ENCODE peak calls at places on chromosome 17, in ten cellular contexts. One of them, this sample, is unnamed.

GRCh38 chr17:21677911-21678310 is 14.4 kb upstream of the KCNJ18 start:
- DNase-seq in dorsolateral prefrontal cortex: no peak
- DNase-seq in stimulated activated CD4-positive, alpha-beta T cell treated with anti-CD3 and anti-CD28 coated beads, Interleukin-12 subunit alpha, Interleukin-12 subunit beta, amount 100 ng/mL, for 4 hours: no peak
- DNase-seq in neural crest cell: no peak
- DNase-seq in testis: no peak
- DNase-seq in GM12865: no peak
- DNase-seq in posterior cingulate gyrus: peak
- DNase-seq in NCI-H460: no peak
- DNase-seq in GM12864: no peak
- DNase-seq in germinal center: no peak
- DNase-seq in this sample: no peak

GRCh38 chr17:74325743-74326379 is at the start of gene KIF19:
- DNase-seq in GM12864: no peak
- DNase-seq in neural crest cell: peak
- DNase-seq in stimulated activated CD4-positive, alpha-beta T cell treated with anti-CD3 and anti-CD28 coated beads, Interleukin-12 subunit alpha, Interleukin-12 subunit beta, amount 100 ng/mL, for 4 hours: peak
- DNase-seq in germinal center: peak
- DNase-seq in NCI-H460: peak
- DNase-seq in testis: peak
- DNase-seq in GM12865: peak
- DNase-seq in posterior cingulate gyrus: peak
- DNase-seq in dorsolateral prefrontal cortex: no peak
- DNase-seq in this sample: peak

GRCh38 chr17:32586666-32587065 is 99.9 kb downstream of the CDK5R1 start:
- DNase-seq in stimulated activated CD4-positive, alpha-beta T cell treated with anti-CD3 and anti-CD28 coated beads, Interleukin-12 subunit alpha, Interleukin-12 subunit beta, amount 100 ng/mL, for 4 hours: no peak
- DNase-seq in dorsolateral prefrontal cortex: no peak
- DNase-seq in NCI-H460: no peak
- DNase-seq in GM12865: no peak
- DNase-seq in posterior cingulate gyrus: no peak
- DNase-seq in neural crest cell: no peak
- DNase-seq in testis: no peak
- DNase-seq in GM12864: no peak
- DNase-seq in germinal center: no peak
- DNase-seq in this sample: no peak

GRCh38 chr17:58728831-58729230 is 26.8 kb upstream of the PPM1E start:
- DNase-seq in testis: no peak
- DNase-seq in dorsolateral prefrontal cortex: no peak
- DNase-seq in GM12865: no peak
- DNase-seq in NCI-H460: no peak
- DNase-seq in germinal center: no peak
- DNase-seq in neural crest cell: no peak
- DNase-seq in GM12864: no peak
- DNase-seq in stimulated activated CD4-positive, alpha-beta T cell treated with anti-CD3 and anti-CD28 coated beads, Interleukin-12 subunit alpha, Interleukin-12 subunit beta, amount 100 ng/mL, for 4 hours: no peak
- DNase-seq in posterior cingulate gyrus: no peak
- DNase-seq in this sample: no peak

GRCh38 chr17:60248618-60249516 is 99.1 kb downstream of the CA4 start:
- DNase-seq in dorsolateral prefrontal cortex: no peak
- DNase-seq in NCI-H460: no peak
- DNase-seq in stimulated activated CD4-positive, alpha-beta T cell treated with anti-CD3 and anti-CD28 coated beads, Interleukin-12 subunit alpha, Interleukin-12 subunit beta, amount 100 ng/mL, for 4 hours: no peak
- DNase-seq in posterior cingulate gyrus: no peak
- DNase-seq in neural crest cell: no peak
- DNase-seq in GM12864: no peak
- DNase-seq in testis: no peak
- DNase-seq in GM12865: no peak
- DNase-seq in germinal center: no peak
- DNase-seq in this sample: no peak

GRCh38 chr17:16820161-16820877 is 130.3 kb downstream of the CCDC144A start:
- DNase-seq in testis: peak
- DNase-seq in NCI-H460: no peak
- DNase-seq in dorsolateral prefrontal cortex: no peak
- DNase-seq in stimulated activated CD4-positive, alpha-beta T cell treated with anti-CD3 and anti-CD28 coated beads, Interleukin-12 subunit alpha, Interleukin-12 subunit beta, amount 100 ng/mL, for 4 hours: no peak
- DNase-seq in posterior cingulate gyrus: no peak
- DNase-seq in GM12865: no peak
- DNase-seq in GM12864: no peak
- DNase-seq in neural crest cell: no peak
- DNase-seq in germinal center: no peak
- DNase-seq in this sample: no peak

GRCh38 chr17:2755941-2756724 is 6.7 kb upstream of the CCDC92B start:
- DNase-seq in GM12865: no peak
- DNase-seq in stimulated activated CD4-positive, alpha-beta T cell treated with anti-CD3 and anti-CD28 coated beads, Interleukin-12 subunit alpha, Interleukin-12 subunit beta, amount 100 ng/mL, for 4 hours: no peak
- DNase-seq in GM12864: no peak
- DNase-seq in germinal center: no peak
- DNase-seq in neural crest cell: no peak
- DNase-seq in NCI-H460: no peak
- DNase-seq in posterior cingulate gyrus: no peak
- DNase-seq in testis: no peak
- DNase-seq in dorsolateral prefrontal cortex: no peak
- DNase-seq in this sample: no peak

GRCh38 chr17:45129426-45129939 is 2.8 kb downstream of the PLCD3 start:
- DNase-seq in stimulated activated CD4-positive, alpha-beta T cell treated with anti-CD3 and anti-CD28 coated beads, Interleukin-12 subunit alpha, Interleukin-12 subunit beta, amount 100 ng/mL, for 4 hours: no peak
- DNase-seq in GM12865: no peak
- DNase-seq in neural crest cell: no peak
- DNase-seq in GM12864: no peak
- DNase-seq in dorsolateral prefrontal cortex: no peak
- DNase-seq in testis: peak
- DNase-seq in NCI-H460: peak
- DNase-seq in germinal center: no peak
- DNase-seq in posterior cingulate gyrus: no peak
- DNase-seq in this sample: no peak

GRCh38 chr17:6509295-6509771 is 47.0 kb downstream of the PITPNM3 start:
- DNase-seq in GM12865: no peak
- DNase-seq in testis: no peak
- DNase-seq in GM12864: no peak
- DNase-seq in posterior cingulate gyrus: peak
- DNase-seq in NCI-H460: no peak
- DNase-seq in germinal center: no peak
- DNase-seq in stimulated activated CD4-positive, alpha-beta T cell treated with anti-CD3 and anti-CD28 coated beads, Interleukin-12 subunit alpha, Interleukin-12 subunit beta, amount 100 ng/mL, for 4 hours: no peak
- DNase-seq in dorsolateral prefrontal cortex: peak
- DNase-seq in neural crest cell: no peak
- DNase-seq in this sample: no peak

GRCh38 chr17:68596411-68596945 is 4.7 kb downstream of the FAM20A start:
- DNase-seq in neural crest cell: no peak
- DNase-seq in dorsolateral prefrontal cortex: no peak
- DNase-seq in germinal center: no peak
- DNase-seq in NCI-H460: no peak
- DNase-seq in GM12865: no peak
- DNase-seq in posterior cingulate gyrus: no peak
- DNase-seq in testis: no peak
- DNase-seq in GM12864: no peak
- DNase-seq in stimulated activated CD4-positive, alpha-beta T cell treated with anti-CD3 and anti-CD28 coated beads, Interleukin-12 subunit alpha, Interleukin-12 subunit beta, amount 100 ng/mL, for 4 hours: no peak
- DNase-seq in this sample: no peak

GRCh38 chr17:43832976-43833829 is at the start of gene MPP3:
- DNase-seq in NCI-H460: peak
- DNase-seq in testis: peak
- DNase-seq in GM12864: no peak
- DNase-seq in germinal center: peak
- DNase-seq in stimulated activated CD4-positive, alpha-beta T cell treated with anti-CD3 and anti-CD28 coated beads, Interleukin-12 subunit alpha, Interleukin-12 subunit beta, amount 100 ng/mL, for 4 hours: peak
- DNase-seq in posterior cingulate gyrus: peak
- DNase-seq in neural crest cell: peak
- DNase-seq in GM12865: no peak
- DNase-seq in dorsolateral prefrontal cortex: peak
- DNase-seq in this sample: peak

GRCh38 chr17:61284174-61284573 is 115.5 kb upstream of the TBX2 start:
- DNase-seq in posterior cingulate gyrus: no peak
- DNase-seq in testis: peak
- DNase-seq in dorsolateral prefrontal cortex: no peak
- DNase-seq in GM12864: no peak
- DNase-seq in neural crest cell: no peak
- DNase-seq in NCI-H460: no peak
- DNase-seq in stimulated activated CD4-positive, alpha-beta T cell treated with anti-CD3 and anti-CD28 coated beads, Interleukin-12 subunit alpha, Interleukin-12 subunit beta, amount 100 ng/mL, for 4 hours: no peak
- DNase-seq in germinal center: no peak
- DNase-seq in GM12865: no peak
- DNase-seq in this sample: no peak

GRCh38 chr17:49873466-49873865 is 25.6 kb upstream of the TAC4 start:
- DNase-seq in GM12865: no peak
- DNase-seq in dorsolateral prefrontal cortex: no peak
- DNase-seq in NCI-H460: no peak
- DNase-seq in posterior cingulate gyrus: no peak
- DNase-seq in testis: no peak
- DNase-seq in stimulated activated CD4-positive, alpha-beta T cell treated with anti-CD3 and anti-CD28 coated beads, Interleukin-12 subunit alpha, Interleukin-12 subunit beta, amount 100 ng/mL, for 4 hours: no peak
- DNase-seq in GM12864: no peak
- DNase-seq in neural crest cell: no peak
- DNase-seq in germinal center: no peak
- DNase-seq in this sample: no peak

GRCh38 chr17:56074366-56074765 is 78.9 kb upstream of the ANKFN1 start:
- DNase-seq in germinal center: no peak
- DNase-seq in neural crest cell: no peak
- DNase-seq in dorsolateral prefrontal cortex: no peak
- DNase-seq in stimulated activated CD4-positive, alpha-beta T cell treated with anti-CD3 and anti-CD28 coated beads, Interleukin-12 subunit alpha, Interleukin-12 subunit beta, amount 100 ng/mL, for 4 hours: no peak
- DNase-seq in GM12865: no peak
- DNase-seq in testis: no peak
- DNase-seq in NCI-H460: no peak
- DNase-seq in GM12864: no peak
- DNase-seq in posterior cingulate gyrus: no peak
- DNase-seq in this sample: no peak

GRCh38 chr17:12078791-12079190 is 58.1 kb downstream of the MAP2K4 start:
- DNase-seq in germinal center: no peak
- DNase-seq in neural crest cell: no peak
- DNase-seq in stimulated activated CD4-positive, alpha-beta T cell treated with anti-CD3 and anti-CD28 coated beads, Interleukin-12 subunit alpha, Interleukin-12 subunit beta, amount 100 ng/mL, for 4 hours: no peak
- DNase-seq in GM12865: no peak
- DNase-seq in dorsolateral prefrontal cortex: no peak
- DNase-seq in posterior cingulate gyrus: no peak
- DNase-seq in GM12864: no peak
- DNase-seq in testis: no peak
- DNase-seq in NCI-H460: no peak
- DNase-seq in this sample: no peak

GRCh38 chr17:63423251-63423950 is 22.7 kb downstream of the CYB561 start:
- DNase-seq in dorsolateral prefrontal cortex: no peak
- DNase-seq in GM12864: no peak
- DNase-seq in posterior cingulate gyrus: no peak
- DNase-seq in neural crest cell: no peak
- DNase-seq in NCI-H460: no peak
- DNase-seq in GM12865: no peak
- DNase-seq in testis: peak
- DNase-seq in germinal center: no peak
- DNase-seq in stimulated activated CD4-positive, alpha-beta T cell treated with anti-CD3 and anti-CD28 coated beads, Interleukin-12 subunit alpha, Interleukin-12 subunit beta, amount 100 ng/mL, for 4 hours: no peak
- DNase-seq in this sample: no peak

GRCh38 chr17:46163929-46164594 is 29.2 kb downstream of the KANSL1 start:
- DNase-seq in neural crest cell: no peak
- DNase-seq in NCI-H460: no peak
- DNase-seq in germinal center: no peak
- DNase-seq in posterior cingulate gyrus: no peak
- DNase-seq in stimulated activated CD4-positive, alpha-beta T cell treated with anti-CD3 and anti-CD28 coated beads, Interleukin-12 subunit alpha, Interleukin-12 subunit beta, amount 100 ng/mL, for 4 hours: no peak
- DNase-seq in dorsolateral prefrontal cortex: no peak
- DNase-seq in testis: no peak
- DNase-seq in GM12865: no peak
- DNase-seq in GM12864: no peak
- DNase-seq in this sample: no peak

GRCh38 chr17:64051153-64051552 is 30.7 kb upstream of the ICAM2 start:
- DNase-seq in testis: no peak
- DNase-seq in stimulated activated CD4-positive, alpha-beta T cell treated with anti-CD3 and anti-CD28 coated beads, Interleukin-12 subunit alpha, Interleukin-12 subunit beta, amount 100 ng/mL, for 4 hours: no peak
- DNase-seq in GM12865: no peak
- DNase-seq in GM12864: no peak
- DNase-seq in posterior cingulate gyrus: no peak
- DNase-seq in dorsolateral prefrontal cortex: no peak
- DNase-seq in NCI-H460: no peak
- DNase-seq in germinal center: no peak
- DNase-seq in neural crest cell: no peak
- DNase-seq in this sample: peak

GRCh38 chr17:45336390-45337182 is 19.8 kb upstream of the MAP3K14 start:
- DNase-seq in GM12864: no peak
- DNase-seq in testis: peak
- DNase-seq in NCI-H460: no peak
- DNase-seq in dorsolateral prefrontal cortex: no peak
- DNase-seq in GM12865: no peak
- DNase-seq in posterior cingulate gyrus: no peak
- DNase-seq in germinal center: no peak
- DNase-seq in neural crest cell: no peak
- DNase-seq in stimulated activated CD4-positive, alpha-beta T cell treated with anti-CD3 and anti-CD28 coated beads, Interleukin-12 subunit alpha, Interleukin-12 subunit beta, amount 100 ng/mL, for 4 hours: no peak
- DNase-seq in this sample: no peak

This sample was measured in immature natural killer cell.